ENCODE peak calls at places on chromosome 19, in five cellular contexts. J is NB4; W is CD4-positive, alpha-beta T cell; G is osteocyte; N is aorta. L is an unnamed sample.

GRCh38 chr19:10747271-10747670 is 29.4 kb downstream of the DNM2 start:
- DNase-seq in J (no peak), W (no peak), N (no peak), G (no peak), L (no peak)

GRCh38 chr19:31337007-31337914 is 12.0 kb downstream of the TSHZ3 start:
- DNase-seq in G (no peak), N (no peak), W (no peak), J (no peak), L (no peak)

GRCh38 chr19:17243854-17244617 is 1.7 kb downstream of the NR2F6 start:
- DNase-seq in N (peak; percentile 78), J (no peak), G (no peak), W (no peak), L (no peak)

GRCh38 chr19:17114414-17114831 is 38.8 kb downstream of the MYO9B start:
- DNase-seq in G (no peak), J (no peak), W (no peak), N (no peak), L (no peak)

GRCh38 chr19:34580408-34580807 is 96.6 kb downstream of the SCGB2B2 start:
- DNase-seq in J (no peak), W (no peak), N (no peak), G (no peak), L (no peak)

GRCh38 chr19:55213547-55213946 is 4.2 kb upstream of the PTPRH start:
- DNase-seq in J (no peak), W (no peak), N (no peak), G (no peak), L (no peak)

GRCh38 chr19:29401712-29402421 is 123.9 kb upstream of the VSTM2B start:
- DNase-seq in N (no peak), J (no peak), G (no peak), W (no peak), L (no peak)

GRCh38 chr19:20558011-20558410 is 7.6 kb downstream of the ZNF737 start:
- DNase-seq in J (peak; percentile 9), W (no peak), N (no peak), G (no peak), L (no peak)

GRCh38 chr19:16447015-16447384 is 24.8 kb downstream of the EPS15L1 start:
- DNase-seq in W (no peak), J (peak; percentile 93), N (peak; percentile 88), G (no peak), L (no peak)

GRCh38 chr19:12840091-12841079 is 2.1 kb downstream of the MAST1 start:
- DNase-seq in W (no peak), G (no peak), J (peak; percentile 49), N (no peak), L (no peak)

GRCh38 chr19:40348961-40349507 is 539 bp downstream of the PLD3 start:
- DNase-seq in N (no peak), W (no peak), J (peak; percentile 37), G (no peak), L (no peak)